ENCODE peak calls at places on chromosomes 6 and 20, in nine cellular contexts. One of them, this sample, is unnamed.

GRCh38 chr20:39264506-39265172 is 302.5 kb downstream of the DHX35 start:
- DNase-seq in gastrocnemius medialis: peak
- DNase-seq in stimulated activated CD8-positive, alpha-beta memory T cell treated with anti-CD3 and anti-CD28 coated beads, Interleukin-7, amount 100 ng/mL, for 24 hours: no peak
- DNase-seq in AG08395: peak
- DNase-seq in OCI-M1: peak
- DNase-seq in HuH-7.5: peak
- DNase-seq in NCI-H2081: peak
- DNase-seq in foreskin fibroblast: peak
- DNase-seq in CD4-positive, CD25-positive, alpha-beta regulatory T cell: peak
- DNase-seq in this sample: no peak

GRCh38 chr6:157751547-157752200 is 71.4 kb upstream of the SNX9 start:
- DNase-seq in gastrocnemius medialis: no peak
- DNase-seq in stimulated activated CD8-positive, alpha-beta memory T cell treated with anti-CD3 and anti-CD28 coated beads, Interleukin-7, amount 100 ng/mL, for 24 hours: no peak
- DNase-seq in AG08395: no peak
- DNase-seq in OCI-M1: no peak
- DNase-seq in HuH-7.5: no peak
- DNase-seq in NCI-H2081: no peak
- DNase-seq in foreskin fibroblast: no peak
- DNase-seq in CD4-positive, CD25-positive, alpha-beta regulatory T cell: no peak
- DNase-seq in this sample: no peak

GRCh38 chr20:6066582-6066981 is 12.7 kb upstream of the LRRN4 start:
- DNase-seq in gastrocnemius medialis: no peak
- DNase-seq in stimulated activated CD8-positive, alpha-beta memory T cell treated with anti-CD3 and anti-CD28 coated beads, Interleukin-7, amount 100 ng/mL, for 24 hours: no peak
- DNase-seq in AG08395: no peak
- DNase-seq in OCI-M1: no peak
- DNase-seq in HuH-7.5: no peak
- DNase-seq in NCI-H2081: no peak
- DNase-seq in foreskin fibroblast: no peak
- DNase-seq in CD4-positive, CD25-positive, alpha-beta regulatory T cell: no peak
- DNase-seq in this sample: no peak

GRCh38 chr6:81718126-81718525 is 34.4 kb downstream of the TENT5A start:
- DNase-seq in gastrocnemius medialis: no peak
- DNase-seq in stimulated activated CD8-positive, alpha-beta memory T cell treated with anti-CD3 and anti-CD28 coated beads, Interleukin-7, amount 100 ng/mL, for 24 hours: no peak
- DNase-seq in AG08395: no peak
- DNase-seq in OCI-M1: no peak
- DNase-seq in HuH-7.5: no peak
- DNase-seq in NCI-H2081: no peak
- DNase-seq in foreskin fibroblast: no peak
- DNase-seq in CD4-positive, CD25-positive, alpha-beta regulatory T cell: no peak
- DNase-seq in this sample: no peak

GRCh38 chr6:119461187-119461586 is 111.6 kb upstream of the MAN1A1 start:
- DNase-seq in gastrocnemius medialis: no peak
- DNase-seq in stimulated activated CD8-positive, alpha-beta memory T cell treated with anti-CD3 and anti-CD28 coated beads, Interleukin-7, amount 100 ng/mL, for 24 hours: no peak
- DNase-seq in AG08395: no peak
- DNase-seq in OCI-M1: no peak
- DNase-seq in HuH-7.5: no peak
- DNase-seq in NCI-H2081: no peak
- DNase-seq in foreskin fibroblast: no peak
- DNase-seq in CD4-positive, CD25-positive, alpha-beta regulatory T cell: no peak
- DNase-seq in this sample: no peak

GRCh38 chr6:166370489-166370888 is 12.3 kb downstream of the MPC1 start:
- DNase-seq in gastrocnemius medialis: no peak
- DNase-seq in stimulated activated CD8-positive, alpha-beta memory T cell treated with anti-CD3 and anti-CD28 coated beads, Interleukin-7, amount 100 ng/mL, for 24 hours: no peak
- DNase-seq in AG08395: no peak
- DNase-seq in OCI-M1: no peak
- DNase-seq in HuH-7.5: no peak
- DNase-seq in NCI-H2081: no peak
- DNase-seq in foreskin fibroblast: no peak
- DNase-seq in CD4-positive, CD25-positive, alpha-beta regulatory T cell: no peak
- DNase-seq in this sample: no peak

GRCh38 chr6:7264041-7264440 is 49.0 kb downstream of the SSR1 start:
- DNase-seq in gastrocnemius medialis: no peak
- DNase-seq in stimulated activated CD8-positive, alpha-beta memory T cell treated with anti-CD3 and anti-CD28 coated beads, Interleukin-7, amount 100 ng/mL, for 24 hours: no peak
- DNase-seq in AG08395: no peak
- DNase-seq in OCI-M1: no peak
- DNase-seq in HuH-7.5: no peak
- DNase-seq in NCI-H2081: no peak
- DNase-seq in foreskin fibroblast: no peak
- DNase-seq in CD4-positive, CD25-positive, alpha-beta regulatory T cell: no peak
- DNase-seq in this sample: no peak

GRCh38 chr6:117265425-117266266 is at the start of gene VGLL2:
- DNase-seq in gastrocnemius medialis: peak
- DNase-seq in stimulated activated CD8-positive, alpha-beta memory T cell treated with anti-CD3 and anti-CD28 coated beads, Interleukin-7, amount 100 ng/mL, for 24 hours: no peak
- DNase-seq in AG08395: peak
- DNase-seq in OCI-M1: no peak
- DNase-seq in HuH-7.5: peak
- DNase-seq in NCI-H2081: peak
- DNase-seq in foreskin fibroblast: peak
- DNase-seq in CD4-positive, CD25-positive, alpha-beta regulatory T cell: no peak
- DNase-seq in this sample: no peak

GRCh38 chr6:80541886-80542285 is 435.4 kb downstream of the BCKDHB start:
- DNase-seq in gastrocnemius medialis: no peak
- DNase-seq in stimulated activated CD8-positive, alpha-beta memory T cell treated with anti-CD3 and anti-CD28 coated beads, Interleukin-7, amount 100 ng/mL, for 24 hours: no peak
- DNase-seq in AG08395: no peak
- DNase-seq in OCI-M1: peak
- DNase-seq in HuH-7.5: no peak
- DNase-seq in NCI-H2081: no peak
- DNase-seq in foreskin fibroblast: no peak
- DNase-seq in CD4-positive, CD25-positive, alpha-beta regulatory T cell: no peak
- DNase-seq in this sample: no peak

GRCh38 chr20:63588641-63589041 is 14.6 kb upstream of the HELZ2 start:
- DNase-seq in gastrocnemius medialis: no peak
- DNase-seq in stimulated activated CD8-positive, alpha-beta memory T cell treated with anti-CD3 and anti-CD28 coated beads, Interleukin-7, amount 100 ng/mL, for 24 hours: no peak
- DNase-seq in AG08395: no peak
- DNase-seq in OCI-M1: no peak
- DNase-seq in HuH-7.5: no peak
- DNase-seq in NCI-H2081: no peak
- DNase-seq in foreskin fibroblast: no peak
- DNase-seq in CD4-positive, CD25-positive, alpha-beta regulatory T cell: no peak
- DNase-seq in this sample: no peak

GRCh38 chr6:145735356-145736165 is at the start of gene EPM2A:
- DNase-seq in gastrocnemius medialis: peak
- DNase-seq in stimulated activated CD8-positive, alpha-beta memory T cell treated with anti-CD3 and anti-CD28 coated beads, Interleukin-7, amount 100 ng/mL, for 24 hours: no peak
- DNase-seq in AG08395: peak
- DNase-seq in OCI-M1: peak
- DNase-seq in HuH-7.5: peak
- DNase-seq in NCI-H2081: peak
- DNase-seq in foreskin fibroblast: peak
- DNase-seq in CD4-positive, CD25-positive, alpha-beta regulatory T cell: peak
- DNase-seq in this sample: no peak

GRCh38 chr20:9294081-9294480 is 220.3 kb upstream of the LAMP5 start:
- DNase-seq in gastrocnemius medialis: no peak
- DNase-seq in stimulated activated CD8-positive, alpha-beta memory T cell treated with anti-CD3 and anti-CD28 coated beads, Interleukin-7, amount 100 ng/mL, for 24 hours: no peak
- DNase-seq in AG08395: peak
- DNase-seq in OCI-M1: no peak
- DNase-seq in HuH-7.5: no peak
- DNase-seq in NCI-H2081: no peak
- DNase-seq in foreskin fibroblast: peak
- DNase-seq in CD4-positive, CD25-positive, alpha-beta regulatory T cell: peak
- DNase-seq in this sample: no peak

GRCh38 chr6:26556263-26557070 is 18.3 kb downstream of the HMGN4 start:
- DNase-seq in gastrocnemius medialis: no peak
- DNase-seq in stimulated activated CD8-positive, alpha-beta memory T cell treated with anti-CD3 and anti-CD28 coated beads, Interleukin-7, amount 100 ng/mL, for 24 hours: no peak
- DNase-seq in AG08395: peak
- DNase-seq in OCI-M1: peak
- DNase-seq in HuH-7.5: no peak
- DNase-seq in NCI-H2081: peak
- DNase-seq in foreskin fibroblast: peak
- DNase-seq in CD4-positive, CD25-positive, alpha-beta regulatory T cell: peak
- DNase-seq in this sample: peak

GRCh38 chr6:34865107-34865506 is 22.7 kb downstream of the TAF11 start:
- DNase-seq in gastrocnemius medialis: no peak
- DNase-seq in stimulated activated CD8-positive, alpha-beta memory T cell treated with anti-CD3 and anti-CD28 coated beads, Interleukin-7, amount 100 ng/mL, for 24 hours: no peak
- DNase-seq in AG08395: no peak
- DNase-seq in OCI-M1: peak
- DNase-seq in HuH-7.5: no peak
- DNase-seq in NCI-H2081: no peak
- DNase-seq in foreskin fibroblast: no peak
- DNase-seq in CD4-positive, CD25-positive, alpha-beta regulatory T cell: peak
- DNase-seq in this sample: peak

GRCh38 chr6:21033095-21033494 is 498.8 kb downstream of the CDKAL1 start:
- DNase-seq in gastrocnemius medialis: no peak
- DNase-seq in stimulated activated CD8-positive, alpha-beta memory T cell treated with anti-CD3 and anti-CD28 coated beads, Interleukin-7, amount 100 ng/mL, for 24 hours: no peak
- DNase-seq in AG08395: no peak
- DNase-seq in OCI-M1: no peak
- DNase-seq in HuH-7.5: no peak
- DNase-seq in NCI-H2081: no peak
- DNase-seq in foreskin fibroblast: no peak
- DNase-seq in CD4-positive, CD25-positive, alpha-beta regulatory T cell: no peak
- DNase-seq in this sample: no peak

GRCh38 chr6:112310439-112311154 is 36.5 kb upstream of the RFPL4B start:
- DNase-seq in gastrocnemius medialis: no peak
- DNase-seq in stimulated activated CD8-positive, alpha-beta memory T cell treated with anti-CD3 and anti-CD28 coated beads, Interleukin-7, amount 100 ng/mL, for 24 hours: no peak
- DNase-seq in AG08395: no peak
- DNase-seq in OCI-M1: no peak
- DNase-seq in HuH-7.5: no peak
- DNase-seq in NCI-H2081: no peak
- DNase-seq in foreskin fibroblast: no peak
- DNase-seq in CD4-positive, CD25-positive, alpha-beta regulatory T cell: no peak
- DNase-seq in this sample: no peak

GRCh38 chr6:69704916-69705315 is 91.9 kb downstream of the LMBRD1 start:
- DNase-seq in gastrocnemius medialis: no peak
- DNase-seq in stimulated activated CD8-positive, alpha-beta memory T cell treated with anti-CD3 and anti-CD28 coated beads, Interleukin-7, amount 100 ng/mL, for 24 hours: no peak
- DNase-seq in AG08395: no peak
- DNase-seq in OCI-M1: no peak
- DNase-seq in HuH-7.5: no peak
- DNase-seq in NCI-H2081: no peak
- DNase-seq in foreskin fibroblast: no peak
- DNase-seq in CD4-positive, CD25-positive, alpha-beta regulatory T cell: no peak
- DNase-seq in this sample: no peak

GRCh38 chr6:166500246-166500645 is 86.2 kb downstream of the RAMACL start:
- DNase-seq in gastrocnemius medialis: no peak
- DNase-seq in stimulated activated CD8-positive, alpha-beta memory T cell treated with anti-CD3 and anti-CD28 coated beads, Interleukin-7, amount 100 ng/mL, for 24 hours: no peak
- DNase-seq in AG08395: no peak
- DNase-seq in OCI-M1: no peak
- DNase-seq in HuH-7.5: no peak
- DNase-seq in NCI-H2081: no peak
- DNase-seq in foreskin fibroblast: no peak
- DNase-seq in CD4-positive, CD25-positive, alpha-beta regulatory T cell: no peak
- DNase-seq in this sample: no peak

GRCh38 chr6:56914791-56915658 is 39.9 kb upstream of the BEND6 start:
- DNase-seq in gastrocnemius medialis: peak
- DNase-seq in stimulated activated CD8-positive, alpha-beta memory T cell treated with anti-CD3 and anti-CD28 coated beads, Interleukin-7, amount 100 ng/mL, for 24 hours: no peak
- DNase-seq in AG08395: no peak
- DNase-seq in OCI-M1: peak
- DNase-seq in HuH-7.5: no peak
- DNase-seq in NCI-H2081: peak
- DNase-seq in foreskin fibroblast: no peak
- DNase-seq in CD4-positive, CD25-positive, alpha-beta regulatory T cell: no peak
- DNase-seq in this sample: no peak

GRCh38 chr20:24703284-24703610 is 233.8 kb downstream of the SYNDIG1 start:
- DNase-seq in gastrocnemius medialis: no peak
- DNase-seq in stimulated activated CD8-positive, alpha-beta memory T cell treated with anti-CD3 and anti-CD28 coated beads, Interleukin-7, amount 100 ng/mL, for 24 hours: no peak
- DNase-seq in AG08395: no peak
- DNase-seq in OCI-M1: no peak
- DNase-seq in HuH-7.5: no peak
- DNase-seq in NCI-H2081: no peak
- DNase-seq in foreskin fibroblast: no peak
- DNase-seq in CD4-positive, CD25-positive, alpha-beta regulatory T cell: no peak
- DNase-seq in this sample: no peak

GRCh38 chr6:7815716-7816115 is 89.8 kb downstream of the BMP6 start:
- DNase-seq in gastrocnemius medialis: no peak
- DNase-seq in stimulated activated CD8-positive, alpha-beta memory T cell treated with anti-CD3 and anti-CD28 coated beads, Interleukin-7, amount 100 ng/mL, for 24 hours: no peak
- DNase-seq in AG08395: no peak
- DNase-seq in OCI-M1: no peak
- DNase-seq in HuH-7.5: no peak
- DNase-seq in NCI-H2081: peak
- DNase-seq in foreskin fibroblast: no peak
- DNase-seq in CD4-positive, CD25-positive, alpha-beta regulatory T cell: no peak
- DNase-seq in this sample: no peak

This sample was measured in CMK.